ENCODE peak calls at places on chromosomes 7 and 10, in seven cellular contexts. X is colonic mucosa, M is RWPE2, E is heart left ventricle, N is bronchial epithelial cell, G is endothelial cell, F is GM13977. A is an unnamed sample.

GRCh38 chr10:132572545-132572937 is 35.0 kb downstream of the INPP5A start:
- DNase-seq in X (no peak), M (no peak), E (no peak), N (no peak), G (no peak), F (no peak), A (peak; percentile 12)

GRCh38 chr10:11551915-11552602 is 59.4 kb downstream of the USP6NL start:
- DNase-seq in X (no peak), M (no peak), E (no peak), N (peak; percentile 99), G (no peak), F (no peak), A (no peak)

GRCh38 chr10:48901152-48901705 is 38.4 kb downstream of the LRRC18 start:
- DNase-seq in X (no peak), M (no peak), E (no peak), N (no peak), G (no peak), F (no peak), A (no peak)

GRCh38 chr10:78250313-78251040 is 216.8 kb downstream of the RPS24 start:
- DNase-seq in X (no peak), M (no peak), E (no peak), N (no peak), G (no peak), F (no peak), A (no peak)

GRCh38 chr7:150734293-150734692 is 2.9 kb upstream of the GIMAP5 start:
- DNase-seq in X (no peak), M (no peak), E (no peak), N (no peak), G (no peak), F (no peak), A (no peak)

GRCh38 chr10:13483073-13483472 is 45.7 kb downstream of the BEND7 start:
- DNase-seq in X (no peak), M (no peak), E (no peak), N (no peak), G (no peak), F (peak; percentile 35), A (no peak)

GRCh38 chr7:66930341-66930740 is 9.3 kb downstream of the TMEM248 start:
- DNase-seq in X (no peak), M (no peak), E (no peak), N (peak; percentile 4), G (peak; percentile 5), F (no peak), A (no peak)

GRCh38 chr7:21542891-21543527 is at the start of gene DNAH11:
- DNase-seq in X (peak; percentile 31), M (no peak), E (peak; percentile 47), N (peak; percentile 37), G (peak; percentile 49), F (peak; percentile 68), A (no peak)

GRCh38 chr7:157009170-157009777 is 1.2 kb downstream of the MNX1 start:
- DNase-seq in X (peak; percentile 78), M (no peak), E (no peak), N (no peak), G (no peak), F (peak; percentile 57), A (peak; percentile 86)

GRCh38 chr7:21352540-21353387 is 75.1 kb upstream of the SP4 start:
- DNase-seq in X (no peak), M (no peak), E (no peak), N (no peak), G (no peak), F (peak; percentile 53), A (no peak)

GRCh38 chr7:84677386-84677785 is 482.8 kb upstream of the SEMA3A start:
- DNase-seq in X (no peak), M (no peak), E (no peak), N (peak; percentile 86), G (no peak), F (no peak), A (no peak)

GRCh38 chr7:84274029-84274638 is 79.5 kb upstream of the SEMA3A start:
- DNase-seq in X (no peak), M (no peak), E (no peak), N (no peak), G (no peak), F (no peak), A (no peak)

GRCh38 chr7:132581431-132581830 is 5.2 kb upstream of the PLXNA4 start:
- DNase-seq in X (no peak), M (no peak), E (no peak), N (no peak), G (no peak), F (no peak), A (no peak)

GRCh38 chr10:43253461-43254198 is 13.2 kb downstream of the RASGEF1A start:
- DNase-seq in X (peak; percentile 6), M (no peak), E (peak; percentile 18), N (no peak), G (no peak), F (no peak), A (no peak)

GRCh38 chr7:77271766-77272165 is 72.1 kb upstream of the FGL2 start:
- DNase-seq in X (no peak), M (no peak), E (no peak), N (no peak), G (no peak), F (no peak), A (no peak)

GRCh38 chr7:70098133-70098561 is 499.9 kb downstream of the AUTS2 start:
- DNase-seq in X (no peak), M (no peak), E (no peak), N (no peak), G (no peak), F (no peak), A (no peak)

GRCh38 chr10:11871470-11871869 is 48.3 kb downstream of the PROSER2 start:
- DNase-seq in X (no peak), M (no peak), E (no peak), N (peak; percentile 35), G (no peak), F (no peak), A (no peak)

GRCh38 chr7:69739906-69740545 is 141.8 kb downstream of the AUTS2 start:
- DNase-seq in X (no peak), M (no peak), E (peak; percentile 81), N (no peak), G (no peak), F (peak; percentile 25), A (no peak)

DNA sequence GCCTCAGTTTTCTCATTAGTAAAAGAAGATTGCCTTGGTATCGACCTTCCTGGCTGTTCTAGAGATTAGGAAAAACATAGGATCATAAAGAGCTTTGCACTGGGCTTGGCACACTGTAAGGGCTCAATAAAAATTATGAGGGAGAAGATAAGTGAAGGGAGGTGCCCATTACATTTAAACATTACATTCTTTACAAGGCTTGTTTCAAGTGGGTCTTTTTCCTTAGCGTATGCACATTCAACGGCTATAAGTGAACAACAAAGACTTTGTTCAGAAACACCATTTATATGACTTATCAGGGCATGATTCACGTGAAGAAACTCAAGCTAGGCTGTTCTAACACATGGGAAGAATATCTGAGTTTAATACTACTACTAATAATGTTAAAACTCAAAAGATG is 351.9 kb upstream of the NPVF start:
- DNase-seq in X (peak; percentile 35), M (no peak), E (no peak), N (no peak), G (no peak), F (no peak), A (no peak)
- TF ChIP-seq CTCF in X (no peak), M (no peak), E (no peak), N (no peak), G (no peak), F (no peak), A (no peak)

DNA sequence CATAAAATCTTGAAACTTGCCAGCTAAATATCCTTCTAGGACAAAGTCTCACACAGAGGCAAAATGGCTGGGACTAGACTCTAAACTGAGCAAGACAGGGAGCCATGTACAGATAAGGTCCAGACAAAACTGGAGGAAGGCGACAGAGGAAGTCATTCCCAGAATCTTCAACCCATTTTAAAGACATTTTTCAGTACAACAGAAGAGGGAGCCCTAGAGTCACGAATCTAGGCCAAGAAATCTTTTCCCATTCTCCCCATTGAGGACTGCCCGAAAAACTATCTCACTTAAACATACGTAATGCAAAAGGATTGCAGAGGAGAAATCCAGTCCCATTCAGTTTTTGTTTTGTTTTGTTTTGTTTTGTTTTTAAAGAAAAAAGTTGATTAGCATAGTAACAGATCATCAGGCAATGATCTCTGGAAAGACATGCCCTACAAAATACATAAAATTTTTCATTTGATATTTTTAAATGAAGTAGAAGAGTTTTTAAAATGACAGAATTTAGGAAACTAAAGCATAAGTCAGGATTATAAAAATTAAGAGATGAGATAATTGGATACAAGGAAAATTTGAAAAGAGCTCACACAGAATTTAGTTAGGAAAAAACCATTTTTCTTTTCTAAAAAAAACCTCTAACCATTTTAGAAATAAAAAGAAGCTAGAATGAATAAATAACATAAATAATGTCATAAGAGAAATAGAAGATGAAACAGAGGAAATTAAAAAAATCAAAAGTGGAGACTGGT is 16.9 kb upstream of the PRF1 start:
- DNase-seq in X (no peak), M (no peak), E (no peak), N (peak; percentile 21), G (no peak), F (peak; percentile 29), A (no peak)
- TF ChIP-seq CTCF in X (no peak), M (no peak), E (peak; percentile 17), N (peak; percentile 31), G (peak; percentile 20), F (peak; percentile 46), A (peak; percentile 63)

DNA sequence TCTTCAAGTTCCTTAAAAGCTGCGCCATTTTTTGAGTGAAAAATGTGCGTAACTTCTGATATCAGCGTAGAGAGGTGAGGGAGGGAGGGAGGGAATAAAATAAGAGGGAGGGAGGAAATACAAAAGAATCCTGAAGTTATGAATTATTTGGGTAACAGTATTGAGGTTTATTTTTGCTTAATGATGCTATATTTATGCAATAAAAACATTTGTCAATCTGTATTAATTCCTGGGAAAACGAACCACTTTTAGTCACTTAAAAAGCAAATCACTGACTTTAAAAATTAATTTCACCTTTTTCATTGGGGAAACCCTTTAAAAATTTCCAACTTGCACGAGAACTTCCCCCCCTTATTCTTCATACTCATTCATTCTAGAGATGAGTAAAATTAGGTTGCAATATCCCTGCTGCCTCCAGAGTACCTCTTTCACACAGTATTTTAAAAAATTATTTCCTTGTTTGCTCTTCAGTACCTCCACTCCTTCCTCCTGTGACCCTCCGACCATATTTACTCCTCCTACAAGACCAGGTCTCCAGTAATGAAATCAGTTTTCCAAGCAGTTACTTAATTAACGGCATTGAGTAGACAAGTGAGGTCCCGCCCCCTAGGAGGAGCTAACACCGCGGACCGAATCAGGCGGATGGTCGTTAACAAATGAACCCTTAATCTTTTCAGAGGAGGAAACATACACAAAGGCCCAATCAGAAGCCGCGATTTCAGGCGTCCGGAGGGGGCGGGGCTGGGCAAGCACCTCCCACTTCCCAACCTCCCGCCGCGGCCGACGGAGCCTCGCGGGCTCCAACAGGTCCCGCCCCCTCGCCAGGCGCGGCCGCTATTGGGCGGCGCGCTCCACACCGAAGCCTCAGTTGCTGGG is 521 bp upstream of the TRIM24 start:
- DNase-seq in X (peak; percentile 98), M (peak; percentile 94), E (no peak), N (peak; percentile 91), G (peak; percentile 97), F (peak; percentile 97), A (peak; percentile 98)
- TF ChIP-seq CTCF in X (no peak), M (no peak), E (no peak), N (no peak), G (no peak), F (no peak), A (peak; percentile 70)

GRCh38 chr10:82796510-82796909 is 921.5 kb downstream of the NRG3 start:
- DNase-seq in X (no peak), M (no peak), E (no peak), N (no peak), G (no peak), F (no peak), A (no peak)
- TF ChIP-seq CTCF in X (no peak), M (peak; percentile 70), E (peak; percentile 39), N (peak; percentile 17), G (peak; percentile 21), F (peak; percentile 40), A (peak; percentile 83)

GRCh38 chr10:75498866-75499265 is 67.4 kb downstream of the LRMDA start:
- DNase-seq in X (no peak), M (no peak), E (no peak), N (no peak), G (no peak), F (no peak), A (no peak)
- TF ChIP-seq CTCF in X (no peak), M (no peak), E (no peak), N (no peak), G (no peak), F (no peak), A (no peak)